ENCODE peak calls at places on chromosome 12, in nine cellular contexts. J is foreskin fibroblast; I is neural progenitor cell; H is CD8-positive, alpha-beta T cell; X is astrocyte of the spinal cord; Y is tibial artery; U is HL-60; E is IMR-90; C is SK-N-SH. B is an unnamed sample.

GRCh38 chr12:103728323-103728722 is 112.7 kb downstream of the NT5DC3 start:
- DNase-seq in J (no peak), I (no peak), H (no peak), X (peak; percentile 10), Y (no peak), U (no peak), E (peak; percentile 42), C (no peak), B (peak; percentile 35)

GRCh38 chr12:460301-461230 is 827 bp downstream of the B4GALNT3 start:
- DNase-seq in J (no peak), I (peak; percentile 57), H (no peak), X (no peak), Y (peak; percentile 72), U (no peak), E (no peak), C (peak; percentile 82), B (no peak)

GRCh38 chr12:12007001-12007712 is 63.6 kb upstream of the BCL2L14 start:
- DNase-seq in J (no peak), I (no peak), H (no peak), X (peak; percentile 71), Y (no peak), U (no peak), E (peak; percentile 25), C (no peak), B (no peak)

GRCh38 chr12:68237068-68237467 is 11.5 kb upstream of the IL26 start:
- DNase-seq in J (no peak), I (no peak), H (no peak), X (no peak), Y (no peak), U (no peak), E (no peak), C (no peak), B (no peak)

GRCh38 chr12:22672951-22673350 is 48.0 kb downstream of the ETNK1 start:
- DNase-seq in J (peak; percentile 34), I (no peak), H (no peak), X (peak; percentile 75), Y (no peak), U (no peak), E (peak; percentile 79), C (no peak), B (peak; percentile 60)

GRCh38 chr12:108967869-108968540 is 52.9 kb downstream of the SVOP start:
- DNase-seq in J (no peak), I (peak; percentile 47), H (no peak), X (no peak), Y (no peak), U (no peak), E (no peak), C (no peak), B (no peak)

GRCh38 chr12:89960607-89961394 is 252.2 kb upstream of the ATP2B1 start:
- DNase-seq in J (peak; percentile 43), I (no peak), H (no peak), X (no peak), Y (no peak), U (no peak), E (peak; percentile 50), C (no peak), B (no peak)

GRCh38 chr12:56126732-56127239 is 1.3 kb upstream of the ESYT1 start:
- DNase-seq in J (no peak), I (no peak), H (no peak), X (no peak), Y (no peak), U (peak; percentile 77), E (no peak), C (no peak), B (no peak)

GRCh38 chr12:59874781-59875180 is 279.0 kb downstream of the SLC16A7 start:
- DNase-seq in J (no peak), I (no peak), H (no peak), X (no peak), Y (no peak), U (no peak), E (peak; percentile 21), C (no peak), B (no peak)

GRCh38 chr12:48827513-48828096 is 9.3 kb downstream of the CACNB3 start:
- DNase-seq in J (no peak), I (no peak), H (no peak), X (no peak), Y (no peak), U (no peak), E (no peak), C (no peak), B (no peak)

GRCh38 chr12:57006809-57007475 is 596 bp upstream of the ZBTB39 start:
- DNase-seq in J (no peak), I (no peak), H (no peak), X (no peak), Y (no peak), U (peak; percentile 58), E (no peak), C (no peak), B (no peak)

DNA sequence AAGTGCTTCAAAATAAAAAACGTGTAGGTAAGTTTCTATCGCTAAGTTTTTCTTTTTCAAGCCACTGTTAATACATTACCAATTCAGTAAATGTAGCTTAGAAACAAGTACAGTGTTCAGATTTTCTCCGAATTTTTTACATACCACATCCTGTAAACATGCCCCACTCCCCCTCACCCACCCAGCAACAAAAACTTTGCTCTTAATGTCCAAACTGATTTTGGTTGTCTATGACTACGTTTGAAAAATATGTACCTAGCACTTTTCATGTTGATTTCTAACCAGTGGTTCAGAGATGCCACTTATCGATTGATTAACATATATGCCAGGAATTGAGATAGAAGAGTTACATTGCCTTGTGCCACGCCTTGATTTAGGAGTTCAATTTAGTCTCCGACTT is 663 bp upstream of the LIN7A start:
- DNase-seq in J (no peak), I (no peak), H (no peak), X (no peak), Y (no peak), U (no peak), E (no peak), C (no peak), B (no peak)
- H3K4me3 ChIP-seq in J (peak overlapping the region; percentile 88), I (no peak overlapping the region), H (no peak overlapping the region), X (peak overlapping the region; percentile 88), Y (no peak overlapping the region), U (peak overlapping the region; percentile 84), E (no peak overlapping the region), C (no peak overlapping the region), B (no peak overlapping the region)

DNA sequence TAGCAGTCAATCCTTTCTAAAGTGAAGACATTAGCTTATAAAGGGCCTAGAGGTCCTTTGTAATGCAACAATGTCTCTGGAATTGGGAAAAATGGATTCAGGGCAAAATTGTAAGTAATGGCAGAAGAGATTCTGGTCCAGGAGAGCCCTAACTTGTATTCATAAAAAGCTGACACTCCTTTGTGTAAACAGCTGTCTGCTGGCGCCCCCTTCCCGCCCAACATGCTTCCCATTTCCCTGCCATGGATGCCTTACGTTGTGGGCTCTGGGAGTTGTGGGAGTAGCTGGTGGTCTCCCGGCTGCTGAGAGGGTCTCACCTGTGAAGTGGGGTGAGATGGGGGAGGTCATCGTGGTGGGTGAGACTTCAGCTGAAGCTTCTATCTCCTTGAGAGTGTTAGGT is 2.3 kb downstream of the ACRBP start:
- DNase-seq in J (no peak), I (peak; percentile 57), H (no peak), X (no peak), Y (no peak), U (no peak), E (no peak), C (peak; percentile 74), B (no peak)
- TF ChIP-seq CTCF in J (no peak), I (peak; percentile 51), H (no peak), X (peak; percentile 40), Y (peak; percentile 10), U (no peak), E (peak; percentile 15), C (peak; percentile 28), B (peak; percentile 8)

GRCh38 chr12:95998611-95999300 is 2.6 kb upstream of the HAL start:
- DNase-seq in J (peak; percentile 30), I (peak; percentile 77), H (peak; percentile 9), X (peak; percentile 61), Y (no peak), U (peak; percentile 40), E (peak; percentile 61), C (peak; percentile 75), B (peak; percentile 32)
- H3K4me3 ChIP-seq in J (no peak overlapping the region), I (no peak overlapping the region), H (no peak overlapping the region), X (no peak overlapping the region), Y (no peak overlapping the region), U (no peak overlapping the region), E (no peak overlapping the region), C (no peak overlapping the region), B (no peak overlapping the region)

GRCh38 chr12:81128930-81129554 is 51.2 kb downstream of the ACSS3 start:
- DNase-seq in J (peak; percentile 24), I (peak; percentile 61), H (no peak), X (peak; percentile 56), Y (no peak), U (peak; percentile 5), E (peak; percentile 43), C (peak; percentile 48), B (peak; percentile 10)
- TF ChIP-seq CTCF in J (peak; percentile 90), I (peak; percentile 89), H (peak; percentile 15), X (peak; percentile 92), Y (peak; percentile 47), U (peak; percentile 74), E (peak; percentile 72), C (peak; percentile 93), B (peak; percentile 91)

DNA sequence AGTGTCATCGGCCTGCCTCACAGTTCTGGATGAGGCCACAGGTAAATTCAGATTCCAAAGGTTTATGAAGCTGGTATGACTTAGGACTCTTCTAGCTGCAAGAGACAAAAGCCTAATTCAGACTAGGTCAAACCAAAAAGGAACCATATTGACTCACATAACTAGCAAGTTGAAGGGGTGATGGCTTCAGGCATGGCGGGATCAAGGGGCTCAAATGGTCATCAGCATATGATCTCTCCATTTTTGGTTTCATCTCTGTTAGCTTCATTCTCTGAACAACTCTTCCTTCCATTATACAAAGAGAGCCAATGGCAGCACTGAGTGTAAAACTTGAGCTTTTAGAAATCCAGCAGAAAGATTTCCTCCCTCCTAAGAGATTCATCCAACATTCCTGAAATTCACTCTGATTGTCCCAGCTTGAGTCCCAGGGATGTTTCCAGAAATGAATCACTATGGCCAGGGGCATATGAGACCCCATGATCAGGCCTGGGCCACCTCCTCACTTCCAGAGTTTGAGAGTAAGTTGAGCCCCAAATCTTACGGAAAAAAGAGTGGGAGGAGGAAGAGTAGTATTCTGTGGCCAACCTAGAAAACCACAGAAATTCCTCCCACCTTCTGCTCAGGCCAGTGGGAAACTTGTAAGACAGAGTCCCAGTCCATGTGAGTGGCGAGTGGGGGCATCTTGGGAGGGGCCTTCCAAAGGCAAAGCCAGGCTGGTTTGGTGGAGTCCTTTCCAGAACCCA is 2.0 kb upstream of the MAP1LC3B2 start:
- DNase-seq in J (no peak), I (no peak), H (no peak), X (no peak), Y (no peak), U (no peak), E (peak; percentile 26), C (no peak), B (no peak)
- H3K4me3 ChIP-seq in J (no peak overlapping the region), I (no peak overlapping the region), H (no peak overlapping the region), X (no peak overlapping the region), Y (no peak overlapping the region), U (no peak overlapping the region), E (no peak overlapping the region), C (no peak overlapping the region), B (no peak overlapping the region)

B was measured in AG09309.